ENCODE peak calls at places on chromosomes 6 and 20, in eight cellular contexts. One of them, this sample, is unnamed.

GRCh38 chr20:25527949-25528348 is 57.4 kb downstream of the NINL start:
- DNase-seq in body of pancreas: no peak
- DNase-seq in fibroblast of lung: no peak
- DNase-seq in hepatocyte: no peak
- DNase-seq in AG04450: no peak
- DNase-seq in sigmoid colon: no peak
- DNase-seq in pancreas: no peak
- DNase-seq in IMR-90: no peak
- DNase-seq in this sample: no peak

GRCh38 chr6:26183581-26184408 is 96.6 kb downstream of the HFE start:
- DNase-seq in body of pancreas: peak
- DNase-seq in fibroblast of lung: peak
- DNase-seq in hepatocyte: peak
- DNase-seq in AG04450: peak
- DNase-seq in sigmoid colon: peak
- DNase-seq in pancreas: peak
- DNase-seq in IMR-90: peak
- DNase-seq in this sample: peak

GRCh38 chr6:139370047-139370706 is 4.3 kb downstream of the CITED2 start:
- DNase-seq in body of pancreas: no peak
- DNase-seq in fibroblast of lung: peak
- DNase-seq in hepatocyte: peak
- DNase-seq in AG04450: no peak
- DNase-seq in sigmoid colon: no peak
- DNase-seq in pancreas: no peak
- DNase-seq in IMR-90: peak
- DNase-seq in this sample: no peak

GRCh38 chr6:161088676-161089328 is 97.2 kb downstream of the MAP3K4 start:
- DNase-seq in body of pancreas: no peak
- DNase-seq in fibroblast of lung: peak
- DNase-seq in hepatocyte: peak
- DNase-seq in AG04450: no peak
- DNase-seq in sigmoid colon: no peak
- DNase-seq in pancreas: no peak
- DNase-seq in IMR-90: peak
- DNase-seq in this sample: no peak

GRCh38 chr6:158654498-158654897 is 4.6 kb downstream of the SYTL3 start:
- DNase-seq in body of pancreas: peak
- DNase-seq in fibroblast of lung: peak
- DNase-seq in hepatocyte: peak
- DNase-seq in AG04450: no peak
- DNase-seq in sigmoid colon: peak
- DNase-seq in pancreas: no peak
- DNase-seq in IMR-90: peak
- DNase-seq in this sample: peak

GRCh38 chr6:134908906-134909516 is 40.9 kb downstream of the ALDH8A1 start:
- DNase-seq in body of pancreas: peak
- DNase-seq in fibroblast of lung: peak
- DNase-seq in hepatocyte: peak
- DNase-seq in AG04450: peak
- DNase-seq in sigmoid colon: peak
- DNase-seq in pancreas: no peak
- DNase-seq in IMR-90: peak
- DNase-seq in this sample: no peak

GRCh38 chr6:36323062-36323461 is 13.6 kb downstream of the BNIP5 start:
- DNase-seq in body of pancreas: no peak
- DNase-seq in fibroblast of lung: no peak
- DNase-seq in hepatocyte: peak
- DNase-seq in AG04450: no peak
- DNase-seq in sigmoid colon: no peak
- DNase-seq in pancreas: no peak
- DNase-seq in IMR-90: no peak
- DNase-seq in this sample: no peak

GRCh38 chr6:19906161-19906560 is 69.0 kb downstream of the ID4 start:
- DNase-seq in body of pancreas: no peak
- DNase-seq in fibroblast of lung: peak
- DNase-seq in hepatocyte: no peak
- DNase-seq in AG04450: no peak
- DNase-seq in sigmoid colon: no peak
- DNase-seq in pancreas: no peak
- DNase-seq in IMR-90: no peak
- DNase-seq in this sample: no peak

GRCh38 chr6:46015119-46015968 is at the start of gene CLIC5:
- DNase-seq in body of pancreas: peak
- DNase-seq in fibroblast of lung: no peak
- DNase-seq in hepatocyte: peak
- DNase-seq in AG04450: no peak
- DNase-seq in sigmoid colon: no peak
- DNase-seq in pancreas: peak
- DNase-seq in IMR-90: no peak
- DNase-seq in this sample: no peak

GRCh38 chr6:101203664-101204063 is 189.8 kb upstream of the GRIK2 start:
- DNase-seq in body of pancreas: no peak
- DNase-seq in fibroblast of lung: no peak
- DNase-seq in hepatocyte: no peak
- DNase-seq in AG04450: no peak
- DNase-seq in sigmoid colon: no peak
- DNase-seq in pancreas: no peak
- DNase-seq in IMR-90: no peak
- DNase-seq in this sample: no peak

GRCh38 chr6:158500016-158500735 is 59.7 kb upstream of the TMEM181 start:
- DNase-seq in body of pancreas: no peak
- DNase-seq in fibroblast of lung: peak
- DNase-seq in hepatocyte: no peak
- DNase-seq in AG04450: no peak
- DNase-seq in sigmoid colon: no peak
- DNase-seq in pancreas: no peak
- DNase-seq in IMR-90: peak
- DNase-seq in this sample: no peak

GRCh38 chr6:168628732-168629245 is 187.8 kb downstream of the SMOC2 start:
- DNase-seq in body of pancreas: no peak
- DNase-seq in fibroblast of lung: no peak
- DNase-seq in hepatocyte: no peak
- DNase-seq in AG04450: no peak
- DNase-seq in sigmoid colon: peak
- DNase-seq in pancreas: no peak
- DNase-seq in IMR-90: no peak
- DNase-seq in this sample: no peak

GRCh38 chr6:48032156-48032555 is 78.8 kb downstream of the PTCHD4 start:
- DNase-seq in body of pancreas: no peak
- DNase-seq in fibroblast of lung: peak
- DNase-seq in hepatocyte: no peak
- DNase-seq in AG04450: peak
- DNase-seq in sigmoid colon: no peak
- DNase-seq in pancreas: no peak
- DNase-seq in IMR-90: peak
- DNase-seq in this sample: no peak

GRCh38 chr20:55882922-55883321 is 122.4 kb downstream of the CBLN4 start:
- DNase-seq in body of pancreas: no peak
- DNase-seq in fibroblast of lung: no peak
- DNase-seq in hepatocyte: no peak
- DNase-seq in AG04450: no peak
- DNase-seq in sigmoid colon: no peak
- DNase-seq in pancreas: no peak
- DNase-seq in IMR-90: no peak
- DNase-seq in this sample: no peak

GRCh38 chr6:157831424-157832249 is 8.6 kb downstream of the SNX9 start:
- DNase-seq in body of pancreas: no peak
- DNase-seq in fibroblast of lung: no peak
- DNase-seq in hepatocyte: no peak
- DNase-seq in AG04450: no peak
- DNase-seq in sigmoid colon: no peak
- DNase-seq in pancreas: no peak
- DNase-seq in IMR-90: no peak
- DNase-seq in this sample: no peak

GRCh38 chr20:63327229-63327745 is 33.9 kb downstream of the CHRNA4 start:
- DNase-seq in body of pancreas: no peak
- DNase-seq in fibroblast of lung: no peak
- DNase-seq in hepatocyte: no peak
- DNase-seq in AG04450: no peak
- DNase-seq in sigmoid colon: no peak
- DNase-seq in pancreas: no peak
- DNase-seq in IMR-90: no peak
- DNase-seq in this sample: no peak

DNA sequence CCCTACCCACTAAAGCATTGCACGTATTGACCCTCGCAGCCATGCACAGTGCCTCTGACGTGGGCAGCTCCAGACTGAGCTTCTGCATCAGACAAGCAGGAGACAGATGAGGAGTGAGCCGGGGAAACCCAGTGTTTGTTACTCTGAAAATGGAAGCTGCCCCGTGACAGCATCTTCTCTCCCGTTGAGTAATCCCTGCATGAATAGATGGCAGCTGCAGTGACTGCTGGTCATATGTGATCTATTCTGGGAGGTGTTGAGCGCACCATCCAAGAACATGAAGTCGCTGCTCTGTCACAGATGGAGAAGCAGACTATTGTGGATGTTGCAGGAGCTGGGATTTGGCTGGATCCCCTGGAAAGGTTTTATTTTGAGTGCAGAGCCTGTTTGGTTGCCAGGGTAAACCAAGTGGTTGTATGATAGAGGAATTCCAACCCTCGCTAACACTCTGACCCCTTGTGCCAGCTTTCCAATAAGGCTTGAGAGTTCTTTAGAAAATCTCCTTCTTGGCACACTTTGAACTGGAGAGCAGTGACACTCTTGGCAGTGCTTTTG is 242.2 kb downstream of the NRN1 start:
- DNase-seq in body of pancreas: no peak
- DNase-seq in fibroblast of lung: peak
- DNase-seq in hepatocyte: no peak
- DNase-seq in AG04450: peak
- DNase-seq in sigmoid colon: no peak
- DNase-seq in pancreas: no peak
- DNase-seq in IMR-90: peak
- DNase-seq in this sample: no peak
- H3K27ac ChIP-seq in body of pancreas: no peak
- H3K27ac ChIP-seq in fibroblast of lung: no peak
- H3K27ac ChIP-seq in hepatocyte: no peak
- H3K27ac ChIP-seq in AG04450: peak
- H3K27ac ChIP-seq in sigmoid colon: peak
- H3K27ac ChIP-seq in pancreas: no peak
- H3K27ac ChIP-seq in IMR-90: no peak
- H3K27ac ChIP-seq in this sample: no peak

DNA sequence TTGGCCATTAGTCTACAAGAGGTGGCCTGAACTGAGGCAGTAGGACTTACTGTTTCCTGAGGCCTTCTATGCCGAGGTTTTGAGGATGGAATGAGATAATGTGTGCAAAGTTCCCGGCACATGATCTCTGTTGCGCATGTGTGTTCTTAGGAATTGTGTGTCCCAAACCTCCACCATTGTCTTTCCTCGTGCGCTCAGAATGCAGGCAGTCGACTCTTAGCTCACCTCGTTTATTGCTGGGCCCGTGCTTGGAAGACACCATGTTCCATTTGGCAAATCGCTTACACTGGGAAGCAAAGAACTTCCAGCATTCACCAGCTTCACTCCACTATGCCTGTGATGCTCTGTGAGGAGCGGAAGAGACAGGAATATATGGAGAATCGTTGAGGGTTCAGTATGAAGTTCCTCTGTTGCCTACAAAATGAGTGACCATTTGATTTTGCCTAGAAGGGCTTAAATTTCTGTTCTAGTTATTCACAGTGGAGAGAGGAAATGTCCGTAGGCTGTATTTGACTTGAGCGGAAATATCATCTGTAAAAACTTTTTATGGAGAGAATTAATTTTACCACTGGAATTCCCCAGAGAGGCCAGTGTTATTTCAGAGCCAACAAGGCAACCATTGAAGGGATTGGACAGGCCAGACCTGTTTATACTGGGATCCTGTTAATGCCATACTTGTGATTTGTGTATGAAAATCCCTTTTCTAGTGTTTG is 75.7 kb upstream of the CLDN20 start:
- DNase-seq in body of pancreas: no peak
- DNase-seq in fibroblast of lung: peak
- DNase-seq in hepatocyte: peak
- DNase-seq in AG04450: no peak
- DNase-seq in sigmoid colon: peak
- DNase-seq in pancreas: no peak
- DNase-seq in IMR-90: peak
- DNase-seq in this sample: no peak
- H3K27ac ChIP-seq in body of pancreas: no peak
- H3K27ac ChIP-seq in fibroblast of lung: peak
- H3K27ac ChIP-seq in hepatocyte: peak
- H3K27ac ChIP-seq in AG04450: no peak
- H3K27ac ChIP-seq in sigmoid colon: peak
- H3K27ac ChIP-seq in pancreas: no peak
- H3K27ac ChIP-seq in IMR-90: peak
- H3K27ac ChIP-seq in this sample: no peak

DNA sequence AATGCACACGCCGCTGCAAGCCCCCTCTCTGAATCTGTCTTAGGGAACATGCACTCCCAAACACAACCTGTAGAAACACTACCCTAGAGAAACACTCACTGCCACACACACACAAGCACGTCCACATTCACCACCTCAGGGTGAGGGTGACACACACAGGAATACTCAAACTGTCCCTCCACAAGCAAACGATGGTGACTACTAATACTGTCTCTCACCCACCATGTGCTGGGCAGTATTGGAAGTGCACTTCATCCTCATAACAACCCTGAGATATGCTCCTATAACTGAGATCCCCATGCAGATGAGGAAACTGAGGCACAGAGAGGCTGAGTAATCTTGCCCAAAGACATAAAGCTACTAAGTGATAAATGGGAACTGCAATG is 55.0 kb downstream of the ATP9A start:
- DNase-seq in body of pancreas: no peak
- DNase-seq in fibroblast of lung: no peak
- DNase-seq in hepatocyte: no peak
- DNase-seq in AG04450: no peak
- DNase-seq in sigmoid colon: no peak
- DNase-seq in pancreas: no peak
- DNase-seq in IMR-90: no peak
- DNase-seq in this sample: no peak
- H3K27ac ChIP-seq in body of pancreas: peak
- H3K27ac ChIP-seq in fibroblast of lung: no peak
- H3K27ac ChIP-seq in hepatocyte: no peak
- H3K27ac ChIP-seq in AG04450: no peak
- H3K27ac ChIP-seq in sigmoid colon: no peak
- H3K27ac ChIP-seq in pancreas: no peak
- H3K27ac ChIP-seq in IMR-90: no peak
- H3K27ac ChIP-seq in this sample: no peak

DNA sequence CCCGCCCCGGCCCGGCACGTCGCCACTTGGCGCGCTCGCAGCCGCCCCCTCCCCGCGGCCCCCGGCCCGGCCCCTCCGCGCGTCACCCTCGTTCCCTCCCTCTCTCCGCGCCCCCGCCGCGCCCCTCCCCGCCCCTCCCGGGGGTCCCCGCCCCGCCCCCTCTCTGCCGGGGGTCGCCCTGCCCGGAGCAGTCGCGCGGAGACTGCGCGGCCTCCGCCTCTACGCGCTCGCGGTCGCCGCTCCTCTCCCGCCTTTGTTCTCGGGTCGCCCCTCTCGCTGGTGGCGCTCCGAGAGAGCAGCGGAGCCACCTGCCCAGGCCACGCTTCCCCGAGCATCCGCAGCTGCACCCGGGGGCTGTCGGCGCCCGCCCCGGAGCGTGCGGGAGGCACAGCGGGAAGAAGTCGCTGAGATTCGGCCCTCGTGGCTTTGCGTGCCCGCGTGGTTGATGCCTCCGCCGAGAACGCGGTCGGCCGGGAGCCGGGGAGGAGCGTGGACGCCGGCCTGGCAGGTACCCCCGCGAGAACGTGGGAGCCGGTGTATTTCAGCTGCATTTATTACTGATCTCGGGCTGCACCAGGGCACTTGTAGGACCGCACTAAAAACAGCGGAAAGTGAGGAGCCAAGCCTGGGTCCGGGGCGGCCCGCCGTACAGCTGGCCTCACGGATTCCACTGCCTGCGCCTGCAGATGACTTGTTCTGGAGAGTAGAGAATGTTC is 412 bp upstream of the PHF10 start:
- DNase-seq in body of pancreas: peak
- DNase-seq in fibroblast of lung: peak
- DNase-seq in hepatocyte: peak
- DNase-seq in AG04450: no peak
- DNase-seq in sigmoid colon: peak
- DNase-seq in pancreas: peak
- DNase-seq in IMR-90: peak
- DNase-seq in this sample: peak
- H3K27ac ChIP-seq in body of pancreas: peak
- H3K27ac ChIP-seq in fibroblast of lung: peak
- H3K27ac ChIP-seq in hepatocyte: peak
- H3K27ac ChIP-seq in AG04450: peak
- H3K27ac ChIP-seq in sigmoid colon: peak
- H3K27ac ChIP-seq in pancreas: peak
- H3K27ac ChIP-seq in IMR-90: peak
- H3K27ac ChIP-seq in this sample: peak

This sample was measured in substantia nigra.